ENCODE peak calls at places on chromosomes 1 and 21, in five cellular contexts. B is adrenal gland, I is AG09319, U is activated B cell treated with CpG ODN at 0.5 μM for 24 hours, J is osteocyte. L is an unnamed sample.
A peak's percentile ranks its signal among the peaks of the same experiment; 100 is the strongest.

GRCh38 chr1:14520514-14521163 is 77.8 kb upstream of the KAZN start:
- DNase-seq in B (no peak), I (no peak), U (no peak), J (no peak), L (no peak)

GRCh38 chr1:11562664-11563063 is 83.7 kb downstream of the DISP3 start:
- DNase-seq in B (no peak), I (no peak), U (no peak), J (no peak), L (no peak)

GRCh38 chr1:242534753-242535152 is 10.3 kb upstream of the PLD5 start:
- DNase-seq in B (no peak), I (no peak), U (no peak), J (no peak), L (no peak)

GRCh38 chr21:46005081-46005480 is 23.5 kb downstream of the COL6A1 start:
- DNase-seq in B (no peak), I (no peak), U (no peak), J (peak; percentile 73), L (no peak)

GRCh38 chr1:159849972-159850371 is 12.5 kb downstream of the VSIG8 start:
- DNase-seq in B (no peak), I (no peak), U (no peak), J (no peak), L (no peak)

GRCh38 chr1:42432714-42433113 is 23.1 kb downstream of the ZMYND12 start:
- DNase-seq in B (no peak), I (no peak), U (no peak), J (peak; percentile 6), L (no peak)

GRCh38 chr1:200243042-200243437 is 166.8 kb downstream of the ZNF281 start:
- DNase-seq in B (no peak), I (no peak), U (no peak), J (no peak), L (no peak)

GRCh38 chr1:110292327-110292741 is 46.8 kb upstream of the RBM15 start:
- DNase-seq in B (no peak), I (no peak), U (no peak), J (no peak), L (no peak)

GRCh38 chr1:226649780-226650179 is 89.3 kb downstream of the ITPKB start:
- DNase-seq in B (peak; percentile 68), I (no peak), U (no peak), J (no peak), L (no peak)

GRCh38 chr1:1510912-1511532 is 940 bp upstream of the ATAD3A start:
- DNase-seq in B (no peak), I (no peak), U (no peak), J (no peak), L (no peak)

GRCh38 chr21:38853421-38853919 is 47.7 kb downstream of the ETS2 start:
- DNase-seq in B (peak; percentile 72), I (no peak), U (no peak), J (peak; percentile 84), L (peak; percentile 55)

GRCh38 chr1:72105201-72105600 is 177.1 kb downstream of the NEGR1 start:
- DNase-seq in B (no peak), I (no peak), U (no peak), J (no peak), L (no peak)

GRCh38 chr21:45834821-45835293 is 146.7 kb upstream of the COL6A1 start:
- DNase-seq in B (no peak), I (no peak), U (no peak), J (no peak), L (peak; percentile 66)

GRCh38 chr1:77322061-77322900 is 40.5 kb downstream of the AK5 start:
- DNase-seq in B (no peak), I (peak; percentile 35), U (no peak), J (no peak), L (no peak)

GRCh38 chr1:198577444-198577843 is 37.0 kb upstream of the ATP6V1G3 start:
- DNase-seq in B (no peak), I (peak; percentile 30), U (no peak), J (no peak), L (no peak)

GRCh38 chr1:12372180-12372579 is 142.3 kb downstream of the VPS13D start:
- DNase-seq in B (no peak), I (no peak), U (no peak), J (no peak), L (no peak)

GRCh38 chr1:239237912-239238311 is 148.5 kb upstream of the CHRM3 start:
- DNase-seq in B (no peak), I (no peak), U (no peak), J (no peak), L (no peak)
- TF ChIP-seq CTCF in B (no peak), I (no peak), U (no peak), J (no peak), L (no peak)

GRCh38 chr1:240190881-240191385 is 99.2 kb downstream of the FMN2 start:
- DNase-seq in B (no peak), I (peak; percentile 97), U (no peak), J (no peak), L (no peak)
- TF ChIP-seq CTCF in B (peak; percentile 44), I (peak; percentile 67), U (no peak), J (peak; percentile 80), L (peak; percentile 71)

GRCh38 chr1:61391730-61392129 is 309.4 kb downstream of the NFIA start:
- DNase-seq in B (no peak), I (no peak), U (no peak), J (no peak), L (no peak)
- TF ChIP-seq CTCF in B (no peak), I (no peak), U (no peak), J (no peak), L (no peak)

GRCh38 chr1:219661464-219662092 is 48.7 kb upstream of the ZC3H11B start:
- DNase-seq in B (no peak), I (no peak), U (no peak), J (no peak), L (no peak)
- TF ChIP-seq CTCF in B (no peak), I (no peak), U (no peak), J (no peak), L (no peak)